ENCODE peak calls at places on chromosomes 13 and 19, in six cellular contexts. B is SK-N-SH, Y is GM12878, Q is H1, C is HepG2, U is K562. E is an unnamed sample.

GRCh38 chr19:19033426-19034203 is at the start of the genes ARMC6 and SUGP2:
- DNase-seq in B (peak; percentile 99), Y (peak; percentile 76), Q (peak; percentile 72), C (peak; percentile 74), U (peak; percentile 97), E (peak; percentile 86)

GRCh38 chr13:51175639-51176038 is 46.6 kb upstream of the FAM124A start:
- DNase-seq in B (no peak), Y (no peak), Q (no peak), C (no peak), U (no peak), E (no peak)

GRCh38 chr19:49151339-49152217 is 3.6 kb downstream of the HRC start:
- DNase-seq in B (peak; percentile 79), Y (no peak), Q (peak; percentile 95), C (no peak), U (peak; percentile 86), E (no peak)

GRCh38 chr13:101144808-101145419 is 271.4 kb downstream of the NALCN start:
- DNase-seq in B (peak; percentile 46), Y (peak; percentile 5), Q (no peak), C (peak; percentile 38), U (peak; percentile 28), E (peak; percentile 27)

GRCh38 chr13:43397110-43397509 is 373.7 kb downstream of the DNAJC15 start:
- DNase-seq in B (no peak), Y (no peak), Q (no peak), C (no peak), U (no peak), E (no peak)

GRCh38 chr13:99414048-99414995 is 87.0 kb upstream of the TM9SF2 start:
- DNase-seq in B (no peak), Y (no peak), Q (no peak), C (no peak), U (no peak), E (no peak)

GRCh38 chr13:39415003-39415402 is 188.0 kb downstream of the LHFPL6 start:
- DNase-seq in B (no peak), Y (no peak), Q (no peak), C (peak; percentile 1), U (no peak), E (no peak)

GRCh38 chr13:39385621-39386231 is 217.3 kb downstream of the LHFPL6 start:
- DNase-seq in B (no peak), Y (no peak), Q (peak; percentile 54), C (no peak), U (no peak), E (no peak)

GRCh38 chr19:19964416-19964815 is 63.7 kb downstream of the ZNF93 start:
- DNase-seq in B (no peak), Y (no peak), Q (no peak), C (no peak), U (no peak), E (no peak)

GRCh38 chr13:110661256-110661655 is 44.7 kb downstream of the CARS2 start:
- DNase-seq in B (no peak), Y (no peak), Q (no peak), C (no peak), U (no peak), E (no peak)

GRCh38 chr19:31444931-31445330 is 95.7 kb upstream of the TSHZ3 start:
- DNase-seq in B (no peak), Y (no peak), Q (no peak), C (no peak), U (no peak), E (no peak)

GRCh38 chr19:49474545-49474930 is 523 bp downstream of the FLT3LG start:
- DNase-seq in B (peak; percentile 57), Y (no peak), Q (no peak), C (no peak), U (no peak), E (no peak)

GRCh38 chr13:41568990-41569387 is 111.6 kb downstream of the RGCC start:
- DNase-seq in B (no peak), Y (no peak), Q (no peak), C (no peak), U (no peak), E (no peak)

GRCh38 chr13:45267215-45267614 is 66.4 kb upstream of the KCTD4 start:
- DNase-seq in B (no peak), Y (no peak), Q (no peak), C (no peak), U (no peak), E (no peak)

GRCh38 chr13:95388420-95389079 is 87.3 kb upstream of the ABCC4 start:
- DNase-seq in B (no peak), Y (no peak), Q (no peak), C (no peak), U (no peak), E (no peak)

GRCh38 chr19:35222373-35223005 is 6.0 kb downstream of the FAM187B start:
- DNase-seq in B (no peak), Y (no peak), Q (no peak), C (no peak), U (no peak), E (no peak)

GRCh38 chr19:43290568-43291359 is 21.4 kb upstream of the PSG9 start:
- DNase-seq in B (no peak), Y (no peak), Q (no peak), C (no peak), U (no peak), E (no peak)

GRCh38 chr13:32726374-32727037 is 140.3 kb downstream of the PDS5B start:
- DNase-seq in B (no peak), Y (no peak), Q (no peak), C (no peak), U (no peak), E (peak; percentile 8)

GRCh38 chr19:51359294-51359693 is 6.9 kb downstream of the ETFB start:
- DNase-seq in B (no peak), Y (no peak), Q (no peak), C (no peak), U (no peak), E (no peak)

GRCh38 chr13:21413013-21413412 is 46.1 kb downstream of the ZDHHC20 start:
- DNase-seq in B (no peak), Y (no peak), Q (no peak), C (no peak), U (no peak), E (no peak)

GRCh38 chr13:31860002-31860401 is 120.7 kb downstream of the RXFP2 start:
- DNase-seq in B (peak; percentile 20), Y (no peak), Q (no peak), C (no peak), U (no peak), E (no peak)

GRCh38 chr19:51043497-51043896 is 8.7 kb upstream of the KLK12 start:
- DNase-seq in B (no peak), Y (no peak), Q (no peak), C (no peak), U (no peak), E (no peak)

GRCh38 chr19:50838239-50838638 is 4.9 kb upstream of the KLK15 start:
- DNase-seq in B (no peak), Y (peak; percentile 25), Q (no peak), C (no peak), U (no peak), E (no peak)

DNA sequence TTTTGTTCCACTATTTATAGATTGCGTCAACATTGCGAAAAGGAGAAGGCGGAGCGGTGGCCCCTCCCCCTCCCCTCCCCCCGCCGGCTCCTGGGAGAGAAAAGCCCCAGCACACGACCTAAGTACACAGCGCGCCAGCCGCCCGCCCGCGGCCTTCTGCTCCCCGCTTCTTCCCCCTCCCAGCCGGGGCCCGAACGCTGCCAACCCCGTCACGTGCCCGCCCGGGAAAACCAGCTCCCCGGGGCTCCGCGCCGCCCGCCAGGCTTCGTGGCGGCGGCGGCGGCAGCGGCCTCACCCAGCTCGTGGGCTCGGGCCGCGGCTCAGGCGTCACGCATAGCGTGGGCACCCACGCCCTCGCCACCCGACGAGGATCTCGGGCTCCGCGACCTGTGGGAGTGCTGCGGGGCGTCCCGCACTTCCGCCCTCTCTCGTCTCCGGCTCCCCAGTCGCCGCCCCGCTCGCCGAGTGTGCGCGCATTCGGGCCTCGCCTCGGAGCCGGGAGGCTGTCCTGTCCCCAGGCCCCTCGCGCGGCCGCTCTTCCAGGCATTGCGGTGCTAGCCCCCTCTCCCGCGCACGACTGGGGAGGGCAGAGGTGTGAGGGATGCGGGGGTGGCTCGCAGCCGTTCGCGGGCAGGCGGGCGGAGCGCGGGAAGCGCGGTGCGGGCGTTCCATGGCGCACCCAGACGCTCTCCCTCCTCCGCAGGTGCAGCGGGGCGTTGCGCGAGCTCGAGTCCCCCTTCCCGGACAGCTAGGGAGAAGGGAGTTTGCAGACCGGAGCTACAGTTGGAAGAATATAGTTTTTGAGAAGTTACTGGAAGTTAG is 110.5 kb downstream of the KCNRG start:
- DNase-seq in B (peak; percentile 92), Y (no peak), Q (no peak), C (peak; percentile 80), U (peak; percentile 77), E (peak; percentile 85)
- H3K27ac ChIP-seq in B (peak overlapping the region; percentile 96), Y (no peak overlapping the region), Q (no peak overlapping the region), C (peak overlapping the region; percentile 98), U (peak overlapping the region; percentile 90), E (peak overlapping the region; percentile 99)

DNA sequence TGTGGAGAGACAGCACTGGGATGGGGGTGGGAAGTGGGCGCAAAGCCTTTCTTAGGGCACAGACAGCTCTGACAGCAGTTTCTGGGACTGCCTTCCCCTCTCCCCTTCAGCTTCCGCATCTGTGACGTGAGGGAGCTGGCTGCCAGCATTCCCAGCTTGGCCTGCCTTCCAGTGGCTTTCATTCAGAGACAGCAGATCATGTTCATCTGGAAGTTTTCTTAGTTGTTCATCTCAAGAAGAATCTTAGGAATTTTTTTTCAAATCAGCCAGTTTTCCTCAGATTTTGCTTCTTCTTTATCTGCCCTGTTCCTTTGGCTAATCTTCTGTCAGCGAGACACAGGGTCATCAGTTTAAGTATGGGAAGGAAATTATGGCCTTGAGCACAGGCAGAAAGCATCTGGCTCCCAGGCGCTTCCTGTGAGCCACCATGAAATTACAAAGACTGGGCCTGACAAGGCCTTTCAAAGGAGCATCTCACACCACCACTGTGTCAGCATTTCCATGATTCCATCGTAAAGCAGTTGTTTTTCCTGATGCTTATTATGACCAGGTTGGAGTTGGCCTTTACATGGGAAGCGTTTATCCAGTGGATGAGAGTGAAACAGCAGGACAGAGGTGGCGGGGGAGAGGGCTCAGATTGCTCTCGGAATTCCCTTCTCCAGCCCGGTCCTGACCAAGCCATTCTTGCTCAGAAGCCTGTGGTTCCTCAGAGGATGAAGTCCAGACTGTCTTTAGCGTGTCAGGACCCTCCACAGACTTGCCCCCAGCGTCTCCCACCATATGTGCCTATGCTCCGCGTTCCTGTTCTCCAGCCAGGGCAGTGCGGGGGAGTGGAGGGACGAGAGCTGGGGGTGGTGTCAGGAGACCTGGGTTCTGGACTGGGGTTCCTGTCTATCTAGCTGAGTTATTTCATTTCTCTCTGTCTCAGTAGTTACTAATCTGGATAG is 43.6 kb downstream of the ARHGAP35 start:
- DNase-seq in B (peak; percentile 42), Y (no peak), Q (no peak), C (no peak), U (no peak), E (no peak)
- TF ChIP-seq GABPA in B (no peak), Y (no peak), Q (no peak), C (no peak), U (no peak), E (no peak)

GRCh38 chr19:4870025-4870700 is 2.7 kb upstream of the PLIN3 start:
- DNase-seq in B (no peak), Y (no peak), Q (peak; percentile 49), C (peak; percentile 98), U (peak; percentile 74), E (peak; percentile 92)
- H3K27ac ChIP-seq in B (peak overlapping the region; percentile 84), Y (no peak overlapping the region), Q (no peak overlapping the region), C (peak overlapping the region; percentile 70), U (peak overlapping the region; percentile 64), E (peak overlapping the region; percentile 45)

GRCh38 chr13:113837554-113838355 is 26.1 kb downstream of the GAS6 start:
- DNase-seq in B (peak; percentile 84), Y (no peak), Q (no peak), C (peak; percentile 55), U (peak; percentile 52), E (no peak)
- TF ChIP-seq GABPA in B (no peak), Y (no peak), Q (no peak), C (no peak), U (no peak), E (no peak)